ENCODE peak calls at places on chromosome X, in nine cellular contexts. V, O, H, Z, D, W, C, P and R are unnamed samples.

GRCh38 chrX:136192839-136193414 is 45.6 kb downstream of the FHL1 start:
- DNase-seq in P (no peak), W (peak; percentile 76), H (no peak), D (no peak), O (no peak), V (no peak), Z (no peak), C (no peak), R (no peak)

GRCh38 chrX:39854772-39855747 is 242.7 kb downstream of the BCOR start:
- DNase-seq in O (no peak), D (peak; percentile 70), V (no peak), W (no peak), P (no peak), C (no peak), H (peak; percentile 23), Z (peak; percentile 76), R (no peak)

GRCh38 chrX:23980063-23980462 is 46.9 kb downstream of the KLHL15 start:
- DNase-seq in Z (no peak), P (no peak), H (no peak), D (no peak), W (peak; percentile 6), C (no peak), O (no peak), V (no peak), R (peak; percentile 3)

GRCh38 chrX:101759000-101759399 is 99.3 kb upstream of the ARMCX2 start:
- DNase-seq in H (no peak), P (peak; percentile 38), O (peak; percentile 2), D (no peak), V (no peak), C (peak; percentile 5), Z (peak; percentile 21), W (peak; percentile 49), R (peak; percentile 33)

GRCh38 chrX:129193357-129193756 is 329.9 kb downstream of the SMARCA1 start:
- DNase-seq in Z (no peak), O (no peak), C (peak; percentile 34), W (no peak), D (no peak), P (no peak), H (no peak), V (no peak), R (peak; percentile 11)

GRCh38 chrX:41619221-41619620 is 69.6 kb upstream of the GPR34 start:
- DNase-seq in O (no peak), C (no peak), P (no peak), W (no peak), V (no peak), H (no peak), Z (no peak), D (no peak), R (no peak)

GRCh38 chrX:86044210-86044609 is 3.1 kb downstream of the CHM start:
- DNase-seq in H (no peak), O (no peak), P (no peak), C (no peak), W (no peak), D (no peak), Z (no peak), V (no peak), R (no peak)

GRCh38 chrX:127879585-127879984 is 172.6 kb downstream of the ACTRT1 start:
- DNase-seq in V (no peak), P (no peak), Z (no peak), C (no peak), W (no peak), D (no peak), H (no peak), O (no peak), R (no peak)

GRCh38 chrX:139194571-139195280 is 335.8 kb upstream of the F9 start:
- DNase-seq in W (no peak), C (no peak), O (no peak), H (no peak), P (peak; percentile 26), Z (no peak), V (peak; percentile 76), D (no peak), R (peak; percentile 55)

GRCh38 chrX:50049228-50049627 is 126.8 kb downstream of the CLCN5 start:
- DNase-seq in W (no peak), C (no peak), V (no peak), P (no peak), O (no peak), H (no peak), D (no peak), Z (no peak), R (no peak)

GRCh38 chrX:106619797-106620196 is 8.0 kb downstream of the RADX start:
- DNase-seq in W (peak; percentile 17), P (no peak), H (no peak), O (no peak), V (no peak), D (no peak), Z (no peak), C (no peak), R (peak; percentile 14)

GRCh38 chrX:138858946-138859345 is 147.4 kb upstream of the FGF13 start:
- DNase-seq in H (no peak), C (no peak), P (no peak), V (no peak), W (no peak), O (no peak), D (no peak), Z (no peak), R (no peak)

GRCh38 chrX:40152173-40152705 is 54.5 kb upstream of the BCOR start:
- DNase-seq in P (no peak), O (peak; percentile 16), D (no peak), V (peak; percentile 74), H (no peak), C (peak; percentile 29), Z (peak; percentile 49), W (no peak), R (no peak)

GRCh38 chrX:15985937-15986336 is 131.3 kb upstream of the AP1S2 start:
- DNase-seq in W (peak; percentile 28), Z (no peak), D (peak; percentile 51), P (no peak), V (no peak), C (no peak), O (no peak), H (no peak), R (no peak)

GRCh38 chrX:119237526-119238035 is 1.5 kb downstream of the PGRMC1 start:
- DNase-seq in C (no peak), V (no peak), H (no peak), O (peak; percentile 0), D (no peak), W (no peak), Z (no peak), P (no peak), R (peak; percentile 49)

GRCh38 chrX:115889121-115889890 is 281.2 kb upstream of the AGTR2 start:
- DNase-seq in W (no peak), C (no peak), V (no peak), D (no peak), Z (no peak), P (no peak), O (no peak), H (no peak), R (no peak)

GRCh38 chrX:125497667-125498066 is 178.0 kb downstream of the TEX13C start:
- DNase-seq in D (no peak), O (no peak), Z (no peak), V (no peak), C (no peak), P (no peak), W (no peak), H (no peak), R (no peak)